ENCODE peak calls at places on chromosomes 4 and X, in five cellular contexts. R is GM06990, P is left lung, X is uterus, V is suprapubic skin. O is an unnamed sample. For H3K27me3 and H3K36me3, the result is how much of the 10 kb centered on the place peaks cover.

GRCh38 chr4:169100656-169101055 is 90.6 kb upstream of the CBR4 start:
- DNase-seq in R (no peak), P (no peak), X (no peak), V (no peak), O (no peak)

GRCh38 chr4:59200992-59201391 is 1999.1 kb upstream of the ADGRL3 start:
- DNase-seq in R (no peak), P (no peak), X (no peak), V (no peak), O (no peak)

GRCh38 chrX:150308041-150308440 is 55.1 kb upstream of the MAMLD1 start:
- DNase-seq in R (no peak), P (no peak), X (no peak), V (no peak), O (no peak)

GRCh38 chr4:141339386-141339785 is 118.7 kb downstream of the ZNF330 start:
- DNase-seq in R (no peak), P (no peak), X (no peak), V (no peak), O (no peak)

GRCh38 chr4:15434086-15434485 is 6.3 kb downstream of the C1QTNF7 start:
- DNase-seq in R (no peak), P (no peak), X (no peak), V (no peak), O (peak)

GRCh38 chrX:8484360-8484759 is 19.7 kb downstream of the VCX3B start:
- DNase-seq in R (no peak), P (no peak), X (no peak), V (no peak), O (no peak)

GRCh38 chrX:41556958-41557357 is 109.8 kb downstream of the NYX start:
- DNase-seq in R (no peak), P (no peak), X (no peak), V (no peak), O (no peak)

GRCh38 chr4:94525993-94526740 is 74.4 kb downstream of the PDLIM5 start:
- DNase-seq in R (no peak), P (no peak), X (no peak), V (no peak), O (no peak)

GRCh38 chr4:3529363-3529762 is 2.9 kb downstream of the LRPAP1 start:
- DNase-seq in R (no peak), P (peak), X (no peak), V (no peak), O (no peak)

GRCh38 chr4:184177271-184177670 is 40.4 kb downstream of the ENPP6 start:
- DNase-seq in R (no peak), P (no peak), X (no peak), V (no peak), O (no peak)

GRCh38 chr4:150886597-150886996 is 128.5 kb downstream of the LRBA start:
- DNase-seq in R (no peak), P (no peak), X (no peak), V (no peak), O (no peak)

GRCh38 chrX:151902813-151903591 is 9.7 kb upstream of the MAGEA4 start:
- DNase-seq in R (no peak), P (no peak), X (peak), V (no peak), O (peak)

GRCh38 chr4:176319704-176320339 is at the start of gene SPCS3:
- DNase-seq in R (peak), P (peak), X (peak), V (peak), O (peak)

GRCh38 chr4:73434311-73434710 is 1.7 kb upstream of the AFP start:
- DNase-seq in R (no peak), P (no peak), X (no peak), V (no peak), O (no peak)

GRCh38 chr4:47837582-47838294 is at the start of gene CORIN:
- DNase-seq in R (no peak), P (peak), X (no peak), V (peak), O (no peak)

GRCh38 chr4:121860121-121860520 is 10.2 kb downstream of the BBS7 start:
- DNase-seq in R (no peak), P (no peak), X (no peak), V (no peak), O (no peak)

GRCh38 chr4:53702334-53703266 is 111.3 kb upstream of the LNX1 start:
- DNase-seq in R (peak), P (peak), X (peak), V (peak), O (peak)

GRCh38 chr4:174714393-174715211 is 114.4 kb downstream of the GLRA3 start:
- DNase-seq in R (no peak), P (no peak), X (no peak), V (no peak), O (peak)

GRCh38 chrX:153052534-153052933 is 3.7 kb upstream of the PNMA3 start:
- DNase-seq in R (no peak), P (no peak), X (no peak), V (no peak), O (no peak)
- TF ChIP-seq CTCF in R (no peak), P (no peak), X (no peak), V (no peak), O (no peak)

GRCh38 chrX:43317378-43317777 is 338.7 kb upstream of the MAOA start:
- DNase-seq in R (no peak), P (no peak), X (no peak), V (no peak), O (no peak)
- H3K27me3 ChIP-seq in R (under half), P (under half), X (under half), V (under half), O (under half)

GRCh38 chr4:113335771-113336170 is 286.3 kb downstream of the ANK2 start:
- DNase-seq in R (no peak), P (no peak), X (no peak), V (no peak), O (no peak)
- H3K36me3 ChIP-seq in R (under half), P (under half), X (under half), V (under half), O (under half)

DNA sequence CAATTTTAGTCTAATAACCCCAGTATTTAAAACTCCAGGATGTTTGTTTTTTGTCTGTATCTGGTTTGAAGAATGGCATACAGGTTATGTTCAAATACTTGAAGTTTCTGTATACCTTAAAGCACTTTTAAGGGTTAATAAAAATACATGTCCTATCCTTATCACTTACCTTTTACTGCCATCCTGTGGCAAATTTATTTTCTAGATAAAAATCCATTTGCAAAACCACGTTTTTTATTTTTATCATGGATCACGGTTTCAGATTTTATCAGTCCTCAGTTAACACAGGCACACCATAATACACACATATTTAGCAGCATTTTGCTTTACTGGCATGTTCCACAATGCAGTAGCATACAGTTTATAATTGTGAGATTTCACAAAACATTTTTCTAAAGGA is 113.3 kb upstream of the H2AZ1 start:
- DNase-seq in R (no peak), P (no peak), X (no peak), V (no peak), O (no peak)
- TF ChIP-seq CTCF in R (no peak), P (no peak), X (no peak), V (no peak), O (no peak)

GRCh38 chr4:79584352-79584751 is 176.3 kb upstream of the GK2 start:
- DNase-seq in R (no peak), P (no peak), X (no peak), V (no peak), O (no peak)

GRCh38 chr4:79585834-79586233 is 177.8 kb upstream of the GK2 start:
- DNase-seq in R (no peak), P (no peak), X (no peak), V (no peak), O (no peak)

GRCh38 chr4:79584902-79585301 is 176.9 kb upstream of the GK2 start:
- DNase-seq in R (no peak), P (no peak), X (no peak), V (no peak), O (no peak)

GRCh38 chr4:79585330-79585729 is 177.3 kb upstream of the GK2 start:
- DNase-seq in R (no peak), P (no peak), X (no peak), V (no peak), O (no peak)

GRCh38 chr4:79588679-79589078 is 180.7 kb upstream of the GK2 start:
- DNase-seq in R (no peak), P (no peak), X (no peak), V (no peak), O (no peak)
- H3K27me3 ChIP-seq in R (under half), P (under half), X (under half), V (under half), O (under half)

GRCh38 chr4:122930877-122931276 is 8.5 kb upstream of the NUDT6 start:
- DNase-seq in R (no peak), P (no peak), X (no peak), V (no peak), O (no peak)

GRCh38 chr4:122928930-122929329 is 6.5 kb upstream of the NUDT6 start:
- DNase-seq in R (no peak), P (no peak), X (no peak), V (no peak), O (no peak)

DNA sequence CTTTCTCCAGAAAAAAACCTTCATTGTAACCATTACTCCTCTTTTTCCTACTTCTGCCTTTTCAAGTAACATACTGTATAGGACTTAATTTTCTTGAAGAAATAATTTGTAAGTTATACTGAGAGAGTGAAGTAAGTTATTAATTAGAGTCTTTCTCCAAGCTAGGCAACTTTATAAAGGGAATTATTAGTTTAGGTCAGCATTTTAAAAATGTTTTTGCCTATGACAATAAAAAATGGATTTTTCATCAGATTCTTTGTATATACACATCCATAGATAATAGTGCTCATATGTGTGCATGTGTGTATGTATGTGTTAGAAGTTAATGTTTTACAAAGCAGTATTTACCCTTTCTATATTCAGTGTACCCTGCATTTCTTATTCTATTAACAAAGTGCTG is 10.4 kb upstream of the NUDT6 start:
- DNase-seq in R (no peak), P (no peak), X (no peak), V (no peak), O (no peak)
- H3K36me3 ChIP-seq in R (under half), P (half or more), X (under half), V (half or more), O (under half)

GRCh38 chrX:45208121-45208856 is 7.6 kb upstream of the DIPK2B start:
- DNase-seq in R (no peak), P (no peak), X (no peak), V (no peak), O (no peak)
- TF ChIP-seq CTCF in R (no peak), P (no peak), X (no peak), V (no peak), O (no peak)

GRCh38 chrX:141258080-141258479 is 15.8 kb upstream of the SPANXC start:
- DNase-seq in R (no peak), P (no peak), X (no peak), V (no peak), O (no peak)
- H3K27me3 ChIP-seq in R (under half), P (under half), X (under half), V (under half), O (under half)

O was measured in kidney epithelial cell.